ENCODE peak calls at places on chromosome 2, in eight cellular contexts. N, P, X, Q, T, V, I and H are unnamed samples.
A peak's percentile ranks its signal among the peaks of the same experiment; 100 is the strongest.

GRCh38 chr2:20599001-20599600 is 51.8 kb downstream of the HS1BP3 start:
- DNase-seq in N (peak; percentile 46), P (no peak), X (no peak), Q (no peak), T (peak; percentile 8), V (peak; percentile 68), I (no peak), H (no peak)

GRCh38 chr2:211881449-211881848 is 657.2 kb downstream of the ERBB4 start:
- DNase-seq in N (no peak), P (no peak), X (no peak), Q (no peak), T (no peak), V (no peak), I (no peak), H (no peak)

GRCh38 chr2:229270551-229271410 is at the start of gene PID1:
- DNase-seq in N (peak; percentile 76), P (no peak), X (no peak), Q (peak; percentile 5), T (peak; percentile 37), V (peak; percentile 79), I (peak; percentile 36), H (peak; percentile 56)

GRCh38 chr2:226122067-226122466 is 677.6 kb downstream of the IRS1 start:
- DNase-seq in N (no peak), P (no peak), X (no peak), Q (no peak), T (no peak), V (no peak), I (no peak), H (no peak)

GRCh38 chr2:229714080-229714735 is at the start of gene DNER:
- DNase-seq in N (peak; percentile 89), P (no peak), X (peak; percentile 30), Q (no peak), T (peak; percentile 20), V (no peak), I (peak; percentile 67), H (peak; percentile 63)

GRCh38 chr2:75489682-75490180 is 71.0 kb downstream of the EVA1A start:
- DNase-seq in N (no peak), P (no peak), X (no peak), Q (no peak), T (no peak), V (no peak), I (no peak), H (peak; percentile 13)

GRCh38 chr2:128385365-128385764 is 66.7 kb upstream of the HS6ST1 start:
- DNase-seq in N (no peak), P (no peak), X (no peak), Q (no peak), T (no peak), V (no peak), I (no peak), H (no peak)

GRCh38 chr2:19989681-19990415 is at the start of gene WDR35:
- DNase-seq in N (peak; percentile 98), P (peak; percentile 46), X (peak; percentile 87), Q (peak; percentile 79), T (peak; percentile 93), V (peak; percentile 96), I (peak; percentile 81), H (peak; percentile 98)

GRCh38 chr2:108548221-108549003 is 14.1 kb downstream of the LIMS1 start:
- DNase-seq in N (no peak), P (no peak), X (no peak), Q (peak; percentile 82), T (no peak), V (no peak), I (no peak), H (no peak)

GRCh38 chr2:86046985-86047384 is 58.7 kb downstream of the POLR1A start:
- DNase-seq in N (peak; percentile 22), P (no peak), X (peak; percentile 72), Q (peak; percentile 69), T (no peak), V (no peak), I (no peak), H (no peak)

GRCh38 chr2:60862642-60863041 is 18.7 kb upstream of the REL start:
- DNase-seq in N (no peak), P (no peak), X (no peak), Q (no peak), T (no peak), V (no peak), I (no peak), H (no peak)

GRCh38 chr2:236172866-236173733 is 4.9 kb upstream of the GBX2 start:
- DNase-seq in N (peak; percentile 83), P (no peak), X (no peak), Q (no peak), T (no peak), V (peak; percentile 60), I (no peak), H (no peak)

GRCh38 chr2:215619989-215620388 is 184.1 kb upstream of the FN1 start:
- DNase-seq in N (no peak), P (no peak), X (no peak), Q (no peak), T (peak; percentile 22), V (peak; percentile 71), I (no peak), H (no peak)

GRCh38 chr2:85503168-85503610 is 35.8 kb upstream of the MAT2A start:
- DNase-seq in N (no peak), P (peak; percentile 83), X (no peak), Q (no peak), T (peak; percentile 67), V (no peak), I (no peak), H (no peak)

GRCh38 chr2:132804045-132804444 is 134.0 kb upstream of the LYPD1 start:
- DNase-seq in N (no peak), P (no peak), X (no peak), Q (peak; percentile 86), T (no peak), V (no peak), I (peak; percentile 85), H (no peak)

GRCh38 chr2:129062160-129062912 is 743.7 kb upstream of the HS6ST1 start:
- DNase-seq in N (no peak), P (no peak), X (no peak), Q (no peak), T (no peak), V (no peak), I (no peak), H (no peak)

GRCh38 chr2:96150791-96151594 is 5.8 kb upstream of the DUSP2 start:
- DNase-seq in N (no peak), P (no peak), X (no peak), Q (no peak), T (no peak), V (no peak), I (no peak), H (no peak)

DNA sequence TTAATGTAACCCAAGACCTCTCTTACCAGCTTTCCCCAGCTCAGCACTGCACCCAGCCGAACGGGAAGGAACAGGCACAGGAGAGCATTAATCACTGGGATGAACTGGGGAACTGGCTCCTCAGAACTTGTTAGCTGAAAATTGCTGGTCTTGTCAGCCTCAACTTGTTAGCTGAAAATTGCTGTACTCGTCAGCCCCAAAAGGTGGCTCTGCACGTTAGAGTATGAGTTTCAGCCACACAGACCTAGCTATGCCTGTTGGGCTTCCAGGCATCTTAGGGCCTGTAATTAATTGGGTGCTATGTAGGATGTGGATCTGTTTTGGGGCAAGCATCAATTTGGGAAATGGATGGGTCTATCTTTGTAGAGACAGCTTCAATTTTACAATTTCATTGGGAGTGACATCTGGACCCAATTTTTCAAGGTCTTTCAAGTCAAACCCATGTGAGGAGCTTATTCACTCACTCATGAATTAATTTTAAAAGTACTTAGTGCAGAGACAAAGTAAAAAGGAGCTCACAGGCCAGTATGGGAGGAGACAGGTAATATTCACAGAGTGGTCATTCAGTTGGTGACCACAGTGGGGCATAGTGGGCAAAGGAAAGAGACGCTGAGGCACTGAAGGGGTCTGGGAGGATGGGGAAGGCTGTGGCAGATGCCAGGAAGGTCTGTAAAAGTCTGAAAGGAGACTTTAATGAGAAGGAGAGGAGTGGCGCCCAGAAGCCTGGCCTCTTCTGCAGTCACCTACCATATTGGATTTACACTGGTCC is 75.8 kb downstream of the CD8B2 start:
- DNase-seq in N (peak; percentile 61), P (no peak), X (no peak), Q (no peak), T (no peak), V (no peak), I (peak; percentile 41), H (no peak)
- TF ChIP-seq CTCF in N (peak; percentile 50), P (peak; percentile 11), X (no peak), Q (peak; percentile 17), T (no peak), V (no peak), I (peak; percentile 32), H (no peak)

GRCh38 chr2:12676771-12677170 is 40.0 kb upstream of the TRIB2 start:
- DNase-seq in N (no peak), P (no peak), X (no peak), Q (no peak), T (no peak), V (no peak), I (no peak), H (peak; percentile 41)

GRCh38 chr2:12672711-12673315 is 43.9 kb upstream of the TRIB2 start:
- DNase-seq in N (no peak), P (no peak), X (no peak), Q (no peak), T (no peak), V (no peak), I (no peak), H (no peak)

GRCh38 chr2:12675352-12675795 is 41.4 kb upstream of the TRIB2 start:
- DNase-seq in N (no peak), P (no peak), X (no peak), Q (peak; percentile 53), T (no peak), V (no peak), I (no peak), H (peak; percentile 32)

GRCh38 chr2:12675801-12676200 is 40.9 kb upstream of the TRIB2 start:
- DNase-seq in N (no peak), P (no peak), X (no peak), Q (peak; percentile 28), T (no peak), V (no peak), I (no peak), H (peak; percentile 38)

GRCh38 chr2:12674644-12675328 is 42.0 kb upstream of the TRIB2 start:
- DNase-seq in N (no peak), P (no peak), X (no peak), Q (no peak), T (no peak), V (no peak), I (no peak), H (no peak)
- H3K27ac ChIP-seq in N (no peak overlapping the region), P (no peak overlapping the region), X (no peak overlapping the region), Q (no peak overlapping the region), T (no peak overlapping the region), V (no peak overlapping the region), I (no peak overlapping the region), H (no peak overlapping the region)

DNA sequence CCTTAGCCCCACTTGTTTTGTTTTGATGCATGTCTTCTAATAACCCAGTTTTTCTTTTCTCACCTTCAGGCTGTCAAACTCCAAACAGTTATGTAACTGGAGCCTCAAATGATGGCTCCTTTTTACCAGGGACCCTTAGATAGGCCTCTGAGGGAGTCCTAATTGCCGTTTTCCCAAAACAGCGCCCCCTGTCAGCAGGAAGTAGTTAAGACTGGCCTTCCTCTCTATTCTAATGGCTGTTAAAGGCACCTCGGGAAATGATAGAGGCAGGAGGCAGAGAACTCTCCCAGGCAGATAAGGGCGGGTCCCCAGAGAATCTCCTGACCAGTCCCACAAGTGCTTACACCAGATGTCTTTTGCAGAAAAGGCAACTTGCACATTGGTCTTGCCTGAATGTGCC is 123.2 kb downstream of the KCNS3 start:
- DNase-seq in N (peak; percentile 63), P (no peak), X (no peak), Q (no peak), T (no peak), V (no peak), I (no peak), H (no peak)
- TF ChIP-seq CTCF in N (peak; percentile 63), P (no peak), X (no peak), Q (no peak), T (no peak), V (no peak), I (peak; percentile 20), H (no peak)

GRCh38 chr2:31413025-31413424 is 1.5 kb downstream of the XDH start:
- DNase-seq in N (no peak), P (no peak), X (no peak), Q (peak; percentile 54), T (no peak), V (no peak), I (no peak), H (no peak)
- H3K27ac ChIP-seq in N (no peak overlapping the region), P (peak overlapping the region; percentile 75), X (no peak overlapping the region), Q (no peak overlapping the region), T (no peak overlapping the region), V (no peak overlapping the region), I (no peak overlapping the region), H (no peak overlapping the region)